ENCODE peak calls at places on chromosomes 12 and 14, in ten cellular contexts. Q, A, H, F, D, M, I, S, K and C are unnamed samples.

GRCh38 chr14:90698379-90698869 is 117.8 kb downstream of the TTC7B start:
- DNase-seq in K (no peak), F (peak), A (peak), S (peak), D (no peak), I (no peak), H (no peak), M (peak), Q (peak), C (no peak)

GRCh38 chr12:308511-308910 is 45.9 kb upstream of the SLC6A13 start:
- DNase-seq in H (no peak), F (no peak), Q (no peak), K (no peak), A (no peak), M (no peak), S (no peak), D (no peak), I (no peak), C (no peak)

GRCh38 chr12:109888179-109889020 is 8.1 kb upstream of the GLTP start:
- DNase-seq in I (no peak), H (no peak), D (peak), F (no peak), S (peak), M (peak), A (peak), K (peak), Q (no peak), C (no peak)

GRCh38 chr12:15788266-15789214 is 648 bp downstream of the EPS8 start:
- DNase-seq in Q (peak), M (peak), A (no peak), D (peak), I (no peak), K (peak), H (no peak), F (peak), S (peak), C (peak)

GRCh38 chr14:74392616-74393570 is 33.1 kb downstream of the SYNDIG1L start:
- DNase-seq in I (no peak), D (no peak), A (no peak), M (no peak), Q (no peak), F (no peak), S (no peak), H (no peak), K (no peak), C (no peak)

GRCh38 chr12:49675137-49675536 is 32.1 kb downstream of the FMNL3 start:
- DNase-seq in H (no peak), S (no peak), M (no peak), F (no peak), K (no peak), D (no peak), Q (no peak), A (no peak), I (no peak), C (no peak)

GRCh38 chr12:45762185-45763110 is 32.9 kb downstream of the ARID2 start:
- DNase-seq in M (peak), F (no peak), S (peak), I (no peak), Q (peak), A (peak), K (peak), D (peak), H (no peak), C (no peak)

GRCh38 chr12:3988519-3989217 is 115.5 kb upstream of the PARP11 start:
- DNase-seq in H (no peak), Q (no peak), K (no peak), I (no peak), S (no peak), F (no peak), A (no peak), D (peak), M (no peak), C (no peak)

GRCh38 chr12:26642361-26642760 is 190.6 kb downstream of the ITPR2 start:
- DNase-seq in K (no peak), A (no peak), Q (no peak), H (no peak), M (no peak), D (no peak), F (no peak), S (no peak), I (no peak), C (no peak)

GRCh38 chr12:92439397-92439779 is 263.4 kb upstream of the PLEKHG7 start:
- DNase-seq in K (peak), S (no peak), D (no peak), I (no peak), A (peak), F (peak), M (peak), Q (no peak), H (no peak), C (no peak)

GRCh38 chr12:7128681-7129593 is at the start of gene RBP5:
- DNase-seq in K (no peak), Q (no peak), I (no peak), D (no peak), H (no peak), F (no peak), M (no peak), A (no peak), S (no peak), C (no peak)

GRCh38 chr12:49868952-49869815 is 26.3 kb upstream of the BCDIN3D start:
- DNase-seq in F (peak), D (peak), A (peak), Q (peak), M (peak), I (no peak), S (peak), H (no peak), K (no peak), C (no peak)

GRCh38 chr14:101039031-101039754 is 135.7 kb upstream of the RTL1 start:
- DNase-seq in K (no peak), M (no peak), I (no peak), A (no peak), H (no peak), F (no peak), Q (no peak), S (no peak), D (no peak), C (no peak)

GRCh38 chr12:74535536-74535935 is 2.1 kb upstream of the ATXN7L3B start:
- DNase-seq in I (no peak), S (no peak), D (peak), K (no peak), M (no peak), Q (no peak), F (no peak), H (no peak), A (no peak), C (no peak)

GRCh38 chr14:49405291-49405690 is 180.9 kb downstream of the RPS29 start:
- DNase-seq in F (no peak), D (no peak), S (no peak), Q (no peak), K (no peak), A (peak), M (peak), I (no peak), H (no peak), C (no peak)

GRCh38 chr12:27823038-27823437 is 43.0 kb upstream of the MANSC4 start:
- DNase-seq in I (no peak), H (no peak), Q (no peak), D (no peak), S (no peak), M (no peak), A (no peak), F (no peak), K (no peak), C (no peak)